ENCODE peak calls at places on chromosomes 6 and 20, in ten cellular contexts. One of them, this sample, is unnamed.

GRCh38 chr20:23235173-23236027 is 115.2 kb upstream of the NXT1 start:
- DNase-seq in A673: peak; percentile 63
- DNase-seq in body of pancreas: peak; percentile 51
- DNase-seq in tibial artery: peak; percentile 81
- DNase-seq in heart left ventricle: peak; percentile 76
- DNase-seq in PC-3: peak; percentile 61
- DNase-seq in A549: peak; percentile 47
- DNase-seq in AG09309: no peak
- DNase-seq in HFFc6: peak; percentile 11
- DNase-seq in progenitor cell of endocrine pancreas: peak; percentile 39
- DNase-seq in this sample: no peak

GRCh38 chr6:89667872-89668556 is 29.5 kb upstream of the LYRM2 start:
- DNase-seq in A673: peak; percentile 93
- DNase-seq in body of pancreas: no peak
- DNase-seq in tibial artery: no peak
- DNase-seq in heart left ventricle: no peak
- DNase-seq in PC-3: no peak
- DNase-seq in A549: no peak
- DNase-seq in AG09309: no peak
- DNase-seq in HFFc6: no peak
- DNase-seq in progenitor cell of endocrine pancreas: no peak
- DNase-seq in this sample: no peak

GRCh38 chr6:99868074-99868702 is 125.8 kb downstream of the MCHR2 start:
- DNase-seq in A673: peak; percentile 80
- DNase-seq in body of pancreas: peak; percentile 75
- DNase-seq in tibial artery: no peak
- DNase-seq in heart left ventricle: peak; percentile 51
- DNase-seq in PC-3: peak; percentile 78
- DNase-seq in A549: peak; percentile 18
- DNase-seq in AG09309: peak; percentile 13
- DNase-seq in HFFc6: peak; percentile 57
- DNase-seq in progenitor cell of endocrine pancreas: peak; percentile 75
- DNase-seq in this sample: no peak

GRCh38 chr6:70369332-70369950 is 43.9 kb upstream of the FAM135A start:
- DNase-seq in A673: peak; percentile 84
- DNase-seq in body of pancreas: peak; percentile 63
- DNase-seq in tibial artery: no peak
- DNase-seq in heart left ventricle: peak; percentile 33
- DNase-seq in PC-3: peak; percentile 76
- DNase-seq in A549: peak; percentile 40
- DNase-seq in AG09309: peak; percentile 17
- DNase-seq in HFFc6: peak; percentile 73
- DNase-seq in progenitor cell of endocrine pancreas: peak; percentile 39
- DNase-seq in this sample: no peak

GRCh38 chr20:38228436-38228835 is 32.1 kb downstream of the KIAA1755 start:
- DNase-seq in A673: peak; percentile 37
- DNase-seq in body of pancreas: no peak
- DNase-seq in tibial artery: peak; percentile 28
- DNase-seq in heart left ventricle: no peak
- DNase-seq in PC-3: peak; percentile 33
- DNase-seq in A549: no peak
- DNase-seq in AG09309: no peak
- DNase-seq in HFFc6: no peak
- DNase-seq in progenitor cell of endocrine pancreas: no peak
- DNase-seq in this sample: no peak

GRCh38 chr6:34512738-34513115 is 43.4 kb downstream of the SPDEF start:
- DNase-seq in A673: no peak
- DNase-seq in body of pancreas: no peak
- DNase-seq in tibial artery: no peak
- DNase-seq in heart left ventricle: no peak
- DNase-seq in PC-3: no peak
- DNase-seq in A549: no peak
- DNase-seq in AG09309: no peak
- DNase-seq in HFFc6: no peak
- DNase-seq in progenitor cell of endocrine pancreas: no peak
- DNase-seq in this sample: no peak

GRCh38 chr6:158060447-158061360 is 79.0 kb downstream of the SYNJ2 start:
- DNase-seq in A673: peak; percentile 86
- DNase-seq in body of pancreas: peak; percentile 90
- DNase-seq in tibial artery: peak; percentile 97
- DNase-seq in heart left ventricle: peak; percentile 91
- DNase-seq in PC-3: peak; percentile 93
- DNase-seq in A549: peak; percentile 46
- DNase-seq in AG09309: peak; percentile 83
- DNase-seq in HFFc6: peak; percentile 98
- DNase-seq in progenitor cell of endocrine pancreas: no peak
- DNase-seq in this sample: no peak

GRCh38 chr6:134493789-134494188 is 175.9 kb upstream of the SGK1 start:
- DNase-seq in A673: no peak
- DNase-seq in body of pancreas: no peak
- DNase-seq in tibial artery: no peak
- DNase-seq in heart left ventricle: no peak
- DNase-seq in PC-3: no peak
- DNase-seq in A549: no peak
- DNase-seq in AG09309: no peak
- DNase-seq in HFFc6: no peak
- DNase-seq in progenitor cell of endocrine pancreas: no peak
- DNase-seq in this sample: no peak

GRCh38 chr6:24659547-24659946 is 7.2 kb downstream of the TDP2 start:
- DNase-seq in A673: no peak
- DNase-seq in body of pancreas: no peak
- DNase-seq in tibial artery: no peak
- DNase-seq in heart left ventricle: no peak
- DNase-seq in PC-3: no peak
- DNase-seq in A549: no peak
- DNase-seq in AG09309: no peak
- DNase-seq in HFFc6: no peak
- DNase-seq in progenitor cell of endocrine pancreas: no peak
- DNase-seq in this sample: no peak

DNA sequence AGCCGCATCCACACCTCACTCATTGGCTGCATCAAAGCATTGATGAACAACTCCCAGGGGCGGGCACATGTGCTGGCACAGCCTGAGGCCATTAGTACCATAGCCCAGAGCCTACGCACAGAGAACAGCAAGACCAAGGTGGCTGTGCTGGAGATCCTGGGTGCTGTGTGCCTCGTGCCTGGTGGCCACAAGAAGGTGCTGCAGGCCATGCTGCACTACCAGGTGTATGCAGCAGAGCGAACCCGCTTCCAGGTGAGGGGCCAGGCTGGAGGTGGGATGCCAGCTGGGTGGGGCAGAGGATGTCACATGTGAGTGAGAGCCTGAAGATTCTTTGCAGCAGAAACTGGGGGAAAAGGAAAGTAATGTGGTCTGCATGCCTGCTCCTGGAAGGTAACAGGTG is 66.7 kb downstream of the MOCS1 start:
- DNase-seq in A673: no peak
- DNase-seq in body of pancreas: no peak
- DNase-seq in tibial artery: peak; percentile 40
- DNase-seq in heart left ventricle: no peak
- DNase-seq in PC-3: no peak
- DNase-seq in A549: no peak
- DNase-seq in AG09309: no peak
- DNase-seq in HFFc6: no peak
- DNase-seq in progenitor cell of endocrine pancreas: no peak
- DNase-seq in this sample: no peak
- TF ChIP-seq CTCF in A673: no peak
- TF ChIP-seq CTCF in body of pancreas: no peak
- TF ChIP-seq CTCF in tibial artery: no peak
- TF ChIP-seq CTCF in heart left ventricle: no peak
- TF ChIP-seq CTCF in PC-3: peak; percentile 37
- TF ChIP-seq CTCF in A549: no peak
- TF ChIP-seq CTCF in AG09309: peak; percentile 12
- TF ChIP-seq CTCF in HFFc6: no peak
- TF ChIP-seq CTCF in progenitor cell of endocrine pancreas: peak; percentile 26
- TF ChIP-seq CTCF in this sample: no peak

DNA sequence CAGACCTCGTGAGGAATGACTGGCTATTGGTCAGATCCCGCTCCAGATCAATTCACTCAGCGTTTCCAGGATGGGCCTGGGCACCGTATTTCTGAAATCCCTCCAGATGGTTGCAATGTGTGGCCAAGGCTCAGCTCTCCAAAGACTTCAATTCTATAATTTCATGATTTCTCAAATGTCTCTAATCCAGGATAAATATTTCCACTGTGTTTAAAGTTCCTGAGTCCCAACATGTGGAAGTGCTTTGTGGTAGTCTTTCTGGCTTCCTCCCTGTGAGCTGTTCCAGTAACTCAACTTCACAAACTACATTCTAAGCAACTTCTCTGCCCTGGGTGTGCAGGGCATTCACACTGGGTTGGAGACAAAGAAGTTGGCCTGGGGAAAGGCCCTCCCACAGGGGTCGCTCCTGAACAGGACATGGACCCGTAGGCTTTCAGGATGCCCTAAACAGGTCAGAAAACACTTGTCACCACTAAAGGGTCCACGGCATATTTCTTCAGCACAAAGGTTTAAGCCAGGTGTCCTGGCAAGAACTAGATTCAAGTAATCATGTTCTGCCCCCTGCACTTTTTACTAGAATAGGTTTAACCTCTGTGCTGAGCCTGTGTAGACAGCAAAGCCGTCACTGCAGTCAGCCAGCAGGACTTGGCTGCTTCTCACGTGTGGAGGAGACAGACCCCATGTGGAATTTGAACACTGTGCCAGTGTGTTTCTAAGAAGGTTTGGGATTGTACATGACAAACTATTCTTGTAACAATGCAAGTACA is 212.0 kb downstream of the WDR27 start:
- DNase-seq in A673: no peak
- DNase-seq in body of pancreas: no peak
- DNase-seq in tibial artery: no peak
- DNase-seq in heart left ventricle: no peak
- DNase-seq in PC-3: no peak
- DNase-seq in A549: no peak
- DNase-seq in AG09309: peak; percentile 46
- DNase-seq in HFFc6: no peak
- DNase-seq in progenitor cell of endocrine pancreas: no peak
- DNase-seq in this sample: no peak
- TF ChIP-seq CTCF in A673: no peak
- TF ChIP-seq CTCF in body of pancreas: no peak
- TF ChIP-seq CTCF in tibial artery: no peak
- TF ChIP-seq CTCF in heart left ventricle: no peak
- TF ChIP-seq CTCF in PC-3: peak; percentile 12
- TF ChIP-seq CTCF in A549: no peak
- TF ChIP-seq CTCF in AG09309: peak; percentile 5
- TF ChIP-seq CTCF in HFFc6: no peak
- TF ChIP-seq CTCF in progenitor cell of endocrine pancreas: no peak
- TF ChIP-seq CTCF in this sample: no peak

GRCh38 chr6:97215157-97215769 is 67.8 kb downstream of the MMS22L start:
- DNase-seq in A673: peak; percentile 88
- DNase-seq in body of pancreas: peak; percentile 41
- DNase-seq in tibial artery: no peak
- DNase-seq in heart left ventricle: no peak
- DNase-seq in PC-3: peak; percentile 55
- DNase-seq in A549: peak; percentile 0
- DNase-seq in AG09309: peak; percentile 37
- DNase-seq in HFFc6: peak; percentile 69
- DNase-seq in progenitor cell of endocrine pancreas: peak; percentile 10
- DNase-seq in this sample: no peak
- TF ChIP-seq CTCF in A673: peak; percentile 78
- TF ChIP-seq CTCF in body of pancreas: peak; percentile 23
- TF ChIP-seq CTCF in tibial artery: no peak
- TF ChIP-seq CTCF in heart left ventricle: peak; percentile 43
- TF ChIP-seq CTCF in PC-3: peak; percentile 54
- TF ChIP-seq CTCF in A549: peak; percentile 46
- TF ChIP-seq CTCF in AG09309: peak; percentile 75
- TF ChIP-seq CTCF in HFFc6: peak; percentile 83
- TF ChIP-seq CTCF in progenitor cell of endocrine pancreas: peak; percentile 59
- TF ChIP-seq CTCF in this sample: peak; percentile 82

GRCh38 chr6:30721198-30722024 is 1.3 kb downstream of the TUBB start:
- DNase-seq in A673: peak; percentile 94
- DNase-seq in body of pancreas: peak; percentile 92
- DNase-seq in tibial artery: peak; percentile 94
- DNase-seq in heart left ventricle: peak; percentile 92
- DNase-seq in PC-3: peak; percentile 92
- DNase-seq in A549: no peak
- DNase-seq in AG09309: no peak
- DNase-seq in HFFc6: peak; percentile 84
- DNase-seq in progenitor cell of endocrine pancreas: peak; percentile 92
- DNase-seq in this sample: peak; percentile 66

GRCh38 chr6:30722280-30723112 is 2.3 kb downstream of the TUBB start:
- DNase-seq in A673: peak; percentile 91
- DNase-seq in body of pancreas: peak; percentile 83
- DNase-seq in tibial artery: peak; percentile 89
- DNase-seq in heart left ventricle: peak; percentile 74
- DNase-seq in PC-3: peak; percentile 90
- DNase-seq in A549: peak; percentile 56
- DNase-seq in AG09309: no peak
- DNase-seq in HFFc6: peak; percentile 71
- DNase-seq in progenitor cell of endocrine pancreas: peak; percentile 73
- DNase-seq in this sample: peak; percentile 54

GRCh38 chr6:30719356-30719755 is 796 bp upstream of the TUBB start:
- DNase-seq in A673: no peak
- DNase-seq in body of pancreas: no peak
- DNase-seq in tibial artery: no peak
- DNase-seq in heart left ventricle: no peak
- DNase-seq in PC-3: no peak
- DNase-seq in A549: no peak
- DNase-seq in AG09309: no peak
- DNase-seq in HFFc6: no peak
- DNase-seq in progenitor cell of endocrine pancreas: no peak
- DNase-seq in this sample: no peak

GRCh38 chr6:30720738-30721197 is 616 bp downstream of the TUBB start:
- DNase-seq in A673: peak; percentile 87
- DNase-seq in body of pancreas: peak; percentile 79
- DNase-seq in tibial artery: peak; percentile 89
- DNase-seq in heart left ventricle: peak; percentile 81
- DNase-seq in PC-3: peak; percentile 50
- DNase-seq in A549: no peak
- DNase-seq in AG09309: no peak
- DNase-seq in HFFc6: no peak
- DNase-seq in progenitor cell of endocrine pancreas: peak; percentile 42
- DNase-seq in this sample: no peak

DNA sequence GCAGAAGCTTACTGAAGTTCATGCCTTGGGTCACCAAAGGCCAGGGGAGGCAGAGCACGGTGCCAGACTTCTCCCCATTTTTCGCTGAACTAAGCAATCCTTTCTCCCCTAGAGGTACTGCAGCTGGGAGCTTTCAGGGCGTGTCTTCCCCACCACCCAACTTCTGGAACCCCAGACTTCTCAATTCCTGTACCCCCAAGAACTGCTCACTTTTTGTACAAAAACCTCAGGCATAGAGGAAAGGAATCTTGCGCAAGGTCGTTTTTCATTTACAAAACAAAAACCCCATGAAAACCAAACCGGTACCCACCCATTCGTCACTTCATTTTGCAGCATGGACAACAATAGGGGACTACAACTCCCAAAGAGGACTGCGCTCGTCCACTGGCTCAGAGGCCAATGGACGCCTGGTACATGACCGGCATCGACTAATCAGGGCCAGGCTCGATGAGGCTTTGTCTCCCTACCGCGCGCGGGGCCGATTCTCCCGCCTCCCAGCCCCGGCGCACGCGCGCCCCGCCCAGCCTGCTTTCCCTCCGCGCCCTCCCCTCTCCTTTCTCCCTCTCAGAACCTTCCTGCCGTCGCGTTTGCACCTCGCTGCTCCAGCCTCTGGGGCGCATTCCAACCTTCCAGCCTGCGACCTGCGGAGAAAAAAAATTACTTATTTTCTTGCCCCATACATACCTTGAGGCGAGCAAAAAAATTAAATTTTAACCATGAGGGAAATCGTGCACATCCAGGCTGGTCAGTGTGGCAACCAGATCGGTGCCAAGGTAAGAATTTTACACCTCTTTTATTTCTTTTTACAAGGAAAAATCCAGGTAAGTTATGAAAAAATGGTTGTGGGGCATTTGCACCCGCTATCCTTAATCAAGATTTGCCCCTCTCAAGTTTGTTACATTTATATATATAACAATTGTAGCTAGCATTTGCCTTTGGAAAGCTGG is at the start of gene TUBB:
- DNase-seq in A673: peak; percentile 99
- DNase-seq in body of pancreas: peak; percentile 99
- DNase-seq in tibial artery: peak; percentile 99
- DNase-seq in heart left ventricle: peak; percentile 98
- DNase-seq in PC-3: peak; percentile 98
- DNase-seq in A549: peak; percentile 78
- DNase-seq in AG09309: peak; percentile 90
- DNase-seq in HFFc6: peak; percentile 98
- DNase-seq in progenitor cell of endocrine pancreas: peak; percentile 91
- DNase-seq in this sample: peak; percentile 44
- TF ChIP-seq CTCF in A673: no peak
- TF ChIP-seq CTCF in body of pancreas: no peak
- TF ChIP-seq CTCF in tibial artery: peak; percentile 31
- TF ChIP-seq CTCF in heart left ventricle: no peak
- TF ChIP-seq CTCF in PC-3: no peak
- TF ChIP-seq CTCF in A549: no peak
- TF ChIP-seq CTCF in AG09309: no peak
- TF ChIP-seq CTCF in HFFc6: no peak
- TF ChIP-seq CTCF in progenitor cell of endocrine pancreas: peak; percentile 29
- TF ChIP-seq CTCF in this sample: no peak